ENCODE peak calls at places on chromosome 22, in six cellular contexts. W, D, A, K, V and G are unnamed samples.

GRCh38 chr22:38260760-38261477 is 11.9 kb downstream of the TMEM184B start:
- DNase-seq in W (no peak), D (peak), A (no peak), K (no peak), V (no peak), G (no peak)

GRCh38 chr22:31122532-31123291 is at the start of gene INPP5J:
- DNase-seq in W (peak), D (peak), A (no peak), K (peak), V (no peak), G (peak)

GRCh38 chr22:44205713-44206645 is 25.3 kb downstream of the PARVG start:
- DNase-seq in W (no peak), D (no peak), A (no peak), K (peak), V (no peak), G (no peak)

GRCh38 chr22:35397095-35397904 is 2.6 kb upstream of the MCM5 start:
- DNase-seq in W (no peak), D (peak), A (no peak), K (no peak), V (no peak), G (no peak)

GRCh38 chr22:39994566-39995345 is at the start of gene FAM83F:
- DNase-seq in W (peak), D (no peak), A (peak), K (no peak), V (no peak), G (peak)

GRCh38 chr22:37735054-37735453 is 38.2 kb downstream of the TRIOBP start:
- DNase-seq in W (no peak), D (peak), A (peak), K (peak), V (no peak), G (peak)

GRCh38 chr22:40425082-40425481 is 54.7 kb downstream of the SGSM3 start:
- DNase-seq in W (no peak), D (no peak), A (no peak), K (peak), V (no peak), G (no peak)

GRCh38 chr22:34842630-34843029 is 223.3 kb upstream of the ISX start:
- DNase-seq in W (no peak), D (no peak), A (no peak), K (no peak), V (no peak), G (no peak)

GRCh38 chr22:34866501-34867171 is 199.3 kb upstream of the ISX start:
- DNase-seq in W (no peak), D (no peak), A (no peak), K (no peak), V (no peak), G (no peak)

GRCh38 chr22:42116848-42117424 is 13.7 kb downstream of the CYP2D6 start:
- DNase-seq in W (peak), D (no peak), A (peak), K (no peak), V (no peak), G (no peak)

GRCh38 chr22:44224166-44224565 is 43.4 kb downstream of the PARVG start:
- DNase-seq in W (no peak), D (no peak), A (peak), K (peak), V (no peak), G (no peak)

GRCh38 chr22:32175751-32176644 is 16.9 kb upstream of the C22orf42 start:
- DNase-seq in W (no peak), D (no peak), A (peak), K (no peak), V (no peak), G (no peak)

GRCh38 chr22:40482391-40482790 is 112.0 kb downstream of the SGSM3 start:
- DNase-seq in W (no peak), D (no peak), A (no peak), K (no peak), V (no peak), G (no peak)

GRCh38 chr22:26585104-26585790 is 4.7 kb downstream of the TPST2 start:
- DNase-seq in W (no peak), D (no peak), A (no peak), K (peak), V (no peak), G (peak)

GRCh38 chr22:25759825-25760231 is 17.8 kb downstream of the MYO18B start:
- DNase-seq in W (no peak), D (peak), A (no peak), K (no peak), V (no peak), G (no peak)

GRCh38 chr22:18076060-18076497 is 1.7 kb upstream of the PEX26 start:
- DNase-seq in W (peak), D (peak), A (peak), K (peak), V (no peak), G (peak)

GRCh38 chr22:41951898-41952474 is at the start of gene SMIM45:
- DNase-seq in W (no peak), D (no peak), A (peak), K (no peak), V (no peak), G (no peak)

GRCh38 chr22:39178206-39179111 is 26.0 kb upstream of the CBX7 start:
- DNase-seq in W (no peak), D (no peak), A (no peak), K (no peak), V (no peak), G (no peak)

GRCh38 chr22:22995166-22995565 is 75.2 kb upstream of the GNAZ start:
- DNase-seq in W (no peak), D (no peak), A (no peak), K (no peak), V (no peak), G (no peak)

GRCh38 chr22:20404881-20405280 is 10.9 kb downstream of the ZNF74 start:
- DNase-seq in W (no peak), D (no peak), A (no peak), K (no peak), V (no peak), G (no peak)

GRCh38 chr22:30123463-30123862 is 43.2 kb downstream of the HORMAD2 start:
- DNase-seq in W (no peak), D (no peak), A (no peak), K (no peak), V (no peak), G (no peak)

GRCh38 chr22:43587574-43587973 is 175.8 kb downstream of the MPPED1 start:
- DNase-seq in W (no peak), D (no peak), A (no peak), K (no peak), V (no peak), G (no peak)

GRCh38 chr22:37746366-37747089 is 49.7 kb downstream of the TRIOBP start:
- DNase-seq in W (no peak), D (no peak), A (peak), K (no peak), V (no peak), G (no peak)

GRCh38 chr22:19759459-19759993 is 1.1 kb upstream of the TBX1 start:
- DNase-seq in W (no peak), D (no peak), A (no peak), K (no peak), V (no peak), G (no peak)

GRCh38 chr22:43050995-43051394 is 36.0 kb upstream of the PACSIN2 start:
- DNase-seq in W (no peak), D (peak), A (peak), K (no peak), V (no peak), G (no peak)

GRCh38 chr22:33674357-33674756 is 245.9 kb downstream of the LARGE1 start:
- DNase-seq in W (no peak), D (no peak), A (no peak), K (no peak), V (no peak), G (no peak)

GRCh38 chr22:20616451-20617043 is 109.1 kb downstream of the MED15 start:
- DNase-seq in W (no peak), D (no peak), A (no peak), K (no peak), V (no peak), G (no peak)

DNA sequence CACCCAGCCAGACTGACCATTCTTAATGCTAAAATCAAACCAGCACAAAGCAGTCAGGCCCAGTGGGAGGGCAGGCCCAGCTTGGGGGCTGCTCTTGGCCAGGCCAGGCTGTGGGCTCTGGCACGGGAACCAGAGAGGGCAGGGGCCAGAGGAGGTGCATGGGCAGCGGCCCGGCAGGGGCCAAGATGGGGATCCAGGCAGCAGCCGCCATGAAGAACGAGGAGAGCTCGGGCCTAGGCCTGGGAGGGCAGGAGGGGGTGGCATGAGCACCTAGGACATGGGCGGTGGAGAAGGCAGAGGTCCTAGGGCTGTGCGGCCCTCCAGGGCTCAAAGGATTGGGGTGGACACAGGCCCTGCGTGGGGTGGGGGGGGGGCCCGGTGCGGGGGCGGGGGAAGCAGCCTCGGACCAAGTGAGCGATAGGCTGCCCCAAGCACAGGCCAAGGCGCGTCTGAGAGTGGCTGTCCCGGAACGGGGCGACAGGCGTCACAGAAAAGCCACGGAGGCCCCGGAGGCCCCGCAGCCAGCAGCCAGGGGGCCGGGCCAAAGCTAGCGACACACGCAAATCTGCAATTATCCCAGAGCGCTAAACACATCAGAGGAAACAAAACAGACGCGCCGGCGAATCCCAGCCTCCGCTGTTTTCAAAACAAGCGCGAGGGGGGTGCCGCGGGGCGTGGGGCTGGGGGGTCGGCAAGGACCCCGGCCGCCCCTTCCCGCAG is 8.3 kb downstream of the PLXNB2 start:
- DNase-seq in W (no peak), D (no peak), A (no peak), K (no peak), V (no peak), G (peak)
- H3K27ac ChIP-seq in W (peak), D (peak), A (no peak), K (peak), V (no peak), G (peak)

GRCh38 chr22:46091277-46091977 is 58.9 kb upstream of the PPARA start:
- DNase-seq in W (no peak), D (no peak), A (no peak), K (no peak), V (no peak), G (no peak)
- TF ChIP-seq POLR2AphosphoS5 in W (no peak), D (no peak), A (no peak), K (no peak), V (no peak), G (no peak)

GRCh38 chr22:36406721-36407120 is 19.0 kb upstream of the MYH9 start:
- DNase-seq in W (no peak), D (no peak), A (no peak), K (no peak), V (no peak), G (no peak)

GRCh38 chr22:36409067-36409466 is 21.3 kb upstream of the MYH9 start:
- DNase-seq in W (no peak), D (no peak), A (no peak), K (no peak), V (no peak), G (no peak)

GRCh38 chr22:36413022-36413770 is 25.4 kb upstream of the MYH9 start:
- DNase-seq in W (no peak), D (peak), A (no peak), K (no peak), V (no peak), G (no peak)

GRCh38 chr22:36411589-36412258 is 24.0 kb upstream of the MYH9 start:
- DNase-seq in W (peak), D (peak), A (no peak), K (no peak), V (no peak), G (no peak)

GRCh38 chr22:36409911-36410756 is 22.4 kb upstream of the MYH9 start:
- DNase-seq in W (peak), D (peak), A (peak), K (peak), V (no peak), G (peak)
- TF ChIP-seq POLR2A in W (peak), D (peak), A (peak), K (no peak), V (peak), G (no peak)

GRCh38 chr22:28911279-28911640 is 27.9 kb downstream of the ZNRF3 start:
- DNase-seq in W (no peak), D (no peak), A (no peak), K (peak), V (no peak), G (no peak)
- H3K27ac ChIP-seq in W (peak), D (peak), A (no peak), K (peak), V (no peak), G (peak)

DNA sequence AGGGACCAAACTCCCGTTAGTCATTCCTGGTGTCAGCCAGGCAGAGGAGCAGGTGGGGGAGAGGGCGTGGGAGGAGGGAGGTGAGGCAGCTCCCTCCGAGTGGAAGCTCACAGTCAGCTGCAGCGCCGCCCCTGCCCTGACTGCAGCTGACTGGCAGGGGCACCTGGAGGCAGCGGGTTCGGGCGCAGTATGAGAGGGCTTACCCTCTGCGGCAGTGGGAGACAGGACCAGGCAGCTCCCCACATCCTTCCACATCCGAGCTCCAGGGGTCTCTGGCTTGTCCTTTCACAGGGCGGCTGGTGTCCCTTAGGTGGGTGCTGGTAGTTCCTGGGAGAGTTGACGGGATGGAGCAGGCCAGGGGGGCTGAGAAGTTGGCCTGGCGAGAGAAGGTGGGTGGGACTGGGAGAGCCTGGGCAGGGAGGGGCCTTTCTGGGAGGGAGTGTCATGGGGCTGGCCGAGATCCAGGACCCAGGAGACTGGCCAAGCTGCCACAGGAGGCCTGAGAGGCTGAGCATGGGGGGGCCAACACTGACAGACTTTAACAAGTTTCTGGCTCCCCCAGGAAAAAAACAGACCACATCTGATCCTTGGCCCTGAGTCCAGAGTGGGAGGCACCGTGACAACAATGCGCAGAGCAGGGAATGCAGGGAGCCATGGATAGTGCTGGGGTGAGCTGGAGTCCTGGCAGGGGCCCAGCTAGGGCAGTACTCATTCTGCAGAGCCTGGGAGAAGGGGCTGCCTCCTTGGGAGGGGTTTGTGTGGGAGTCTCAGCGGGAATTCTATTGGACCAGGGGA is 4.9 kb downstream of the ADORA2A start:
- DNase-seq in W (peak), D (no peak), A (no peak), K (peak), V (no peak), G (peak)
- TF ChIP-seq POLR2AphosphoS5 in W (no peak), D (no peak), A (no peak), K (no peak), V (no peak), G (no peak)